ENCODE peak calls at places on chromosomes 6 and 20, in ten cellular contexts. One of them, this sample, is unnamed.

GRCh38 chr6:168338777-168339176 is 19.2 kb upstream of the DACT2 start:
- DNase-seq in suprapubic skin: no peak
- DNase-seq in breast epithelium: no peak
- DNase-seq in NB4: no peak
- DNase-seq in H54: no peak
- DNase-seq in upper lobe of left lung: no peak
- DNase-seq in HepG2: no peak
- DNase-seq in uterus: no peak
- DNase-seq in ovary: no peak
- DNase-seq in IMR-90: no peak
- DNase-seq in this sample: no peak

GRCh38 chr6:88749849-88750248 is 213.6 kb downstream of the RNGTT start:
- DNase-seq in suprapubic skin: no peak
- DNase-seq in breast epithelium: no peak
- DNase-seq in NB4: no peak
- DNase-seq in H54: no peak
- DNase-seq in upper lobe of left lung: no peak
- DNase-seq in HepG2: no peak
- DNase-seq in uterus: no peak
- DNase-seq in ovary: no peak
- DNase-seq in IMR-90: peak
- DNase-seq in this sample: no peak

GRCh38 chr6:28135393-28135792 is 6.3 kb upstream of the ZKSCAN8 start:
- DNase-seq in suprapubic skin: no peak
- DNase-seq in breast epithelium: no peak
- DNase-seq in NB4: peak
- DNase-seq in H54: no peak
- DNase-seq in upper lobe of left lung: no peak
- DNase-seq in HepG2: no peak
- DNase-seq in uterus: no peak
- DNase-seq in ovary: no peak
- DNase-seq in IMR-90: no peak
- DNase-seq in this sample: peak

GRCh38 chr6:100719883-100720682 is 161.0 kb downstream of the ASCC3 start:
- DNase-seq in suprapubic skin: no peak
- DNase-seq in breast epithelium: no peak
- DNase-seq in NB4: peak
- DNase-seq in H54: no peak
- DNase-seq in upper lobe of left lung: no peak
- DNase-seq in HepG2: peak
- DNase-seq in uterus: no peak
- DNase-seq in ovary: no peak
- DNase-seq in IMR-90: peak
- DNase-seq in this sample: peak

GRCh38 chr6:1191141-1191630 is 120.7 kb upstream of the FOXQ1 start:
- DNase-seq in suprapubic skin: no peak
- DNase-seq in breast epithelium: no peak
- DNase-seq in NB4: no peak
- DNase-seq in H54: no peak
- DNase-seq in upper lobe of left lung: no peak
- DNase-seq in HepG2: no peak
- DNase-seq in uterus: no peak
- DNase-seq in ovary: no peak
- DNase-seq in IMR-90: no peak
- DNase-seq in this sample: no peak

GRCh38 chr6:1993049-1993448 is 252.4 kb downstream of the GMDS start:
- DNase-seq in suprapubic skin: no peak
- DNase-seq in breast epithelium: no peak
- DNase-seq in NB4: no peak
- DNase-seq in H54: no peak
- DNase-seq in upper lobe of left lung: no peak
- DNase-seq in HepG2: no peak
- DNase-seq in uterus: no peak
- DNase-seq in ovary: no peak
- DNase-seq in IMR-90: peak
- DNase-seq in this sample: no peak

GRCh38 chr6:161434331-161434730 is 160.5 kb upstream of the AGPAT4 start:
- DNase-seq in suprapubic skin: no peak
- DNase-seq in breast epithelium: no peak
- DNase-seq in NB4: no peak
- DNase-seq in H54: no peak
- DNase-seq in upper lobe of left lung: no peak
- DNase-seq in HepG2: no peak
- DNase-seq in uterus: no peak
- DNase-seq in ovary: no peak
- DNase-seq in IMR-90: no peak
- DNase-seq in this sample: no peak

GRCh38 chr6:105359419-105360366 is 43.2 kb downstream of the PREP start:
- DNase-seq in suprapubic skin: no peak
- DNase-seq in breast epithelium: no peak
- DNase-seq in NB4: no peak
- DNase-seq in H54: peak
- DNase-seq in upper lobe of left lung: no peak
- DNase-seq in HepG2: no peak
- DNase-seq in uterus: no peak
- DNase-seq in ovary: no peak
- DNase-seq in IMR-90: peak
- DNase-seq in this sample: no peak

GRCh38 chr6:52305385-52305784 is 20.8 kb upstream of the MCM3 start:
- DNase-seq in suprapubic skin: no peak
- DNase-seq in breast epithelium: no peak
- DNase-seq in NB4: no peak
- DNase-seq in H54: no peak
- DNase-seq in upper lobe of left lung: no peak
- DNase-seq in HepG2: no peak
- DNase-seq in uterus: no peak
- DNase-seq in ovary: no peak
- DNase-seq in IMR-90: no peak
- DNase-seq in this sample: no peak

GRCh38 chr20:33909331-33909921 is 84.3 kb upstream of the RALY start:
- DNase-seq in suprapubic skin: no peak
- DNase-seq in breast epithelium: no peak
- DNase-seq in NB4: peak
- DNase-seq in H54: peak
- DNase-seq in upper lobe of left lung: no peak
- DNase-seq in HepG2: peak
- DNase-seq in uterus: no peak
- DNase-seq in ovary: peak
- DNase-seq in IMR-90: peak
- DNase-seq in this sample: no peak

DNA sequence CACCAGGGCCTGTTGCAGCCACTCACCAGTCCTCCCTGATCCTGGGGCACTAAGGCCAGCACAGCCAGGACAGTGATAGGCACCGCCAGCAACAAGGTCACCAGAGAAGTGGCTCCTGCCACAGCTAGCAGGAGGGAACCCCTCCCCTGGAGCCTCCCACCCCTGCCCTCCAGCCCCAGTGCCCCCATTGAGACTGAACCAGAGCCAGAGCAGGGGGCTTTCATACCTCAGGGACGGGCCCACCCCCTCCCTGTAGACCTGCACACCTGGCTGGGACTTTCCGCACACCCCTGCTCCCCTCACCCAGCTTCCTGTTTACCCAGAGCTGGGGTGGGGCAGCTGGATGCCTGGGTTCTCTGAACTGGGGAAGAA is at the start of gene LTB:
- DNase-seq in suprapubic skin: no peak
- DNase-seq in breast epithelium: no peak
- DNase-seq in NB4: peak
- DNase-seq in H54: no peak
- DNase-seq in upper lobe of left lung: peak
- DNase-seq in HepG2: no peak
- DNase-seq in uterus: no peak
- DNase-seq in ovary: no peak
- DNase-seq in IMR-90: no peak
- DNase-seq in this sample: no peak
- TF ChIP-seq POLR2A in suprapubic skin: no peak
- TF ChIP-seq POLR2A in breast epithelium: no peak
- TF ChIP-seq POLR2A in NB4: no peak
- TF ChIP-seq POLR2A in H54: no peak
- TF ChIP-seq POLR2A in upper lobe of left lung: no peak
- TF ChIP-seq POLR2A in HepG2: no peak
- TF ChIP-seq POLR2A in uterus: no peak
- TF ChIP-seq POLR2A in ovary: no peak
- TF ChIP-seq POLR2A in IMR-90: no peak
- TF ChIP-seq POLR2A in this sample: no peak

GRCh38 chr6:137040393-137040792 is 4.4 kb downstream of the IL20RA start:
- DNase-seq in suprapubic skin: no peak
- DNase-seq in breast epithelium: no peak
- DNase-seq in NB4: no peak
- DNase-seq in H54: no peak
- DNase-seq in upper lobe of left lung: no peak
- DNase-seq in HepG2: no peak
- DNase-seq in uterus: no peak
- DNase-seq in ovary: no peak
- DNase-seq in IMR-90: no peak
- DNase-seq in this sample: no peak

GRCh38 chr6:137046871-137047412 is 2.2 kb upstream of the IL20RA start:
- DNase-seq in suprapubic skin: no peak
- DNase-seq in breast epithelium: no peak
- DNase-seq in NB4: no peak
- DNase-seq in H54: no peak
- DNase-seq in upper lobe of left lung: no peak
- DNase-seq in HepG2: no peak
- DNase-seq in uterus: no peak
- DNase-seq in ovary: no peak
- DNase-seq in IMR-90: no peak
- DNase-seq in this sample: no peak

GRCh38 chr6:137045221-137045789 is 540 bp upstream of the IL20RA start:
- DNase-seq in suprapubic skin: no peak
- DNase-seq in breast epithelium: no peak
- DNase-seq in NB4: no peak
- DNase-seq in H54: no peak
- DNase-seq in upper lobe of left lung: no peak
- DNase-seq in HepG2: no peak
- DNase-seq in uterus: no peak
- DNase-seq in ovary: no peak
- DNase-seq in IMR-90: no peak
- DNase-seq in this sample: no peak

GRCh38 chr6:137043710-137044365 is 927 bp downstream of the IL20RA start:
- DNase-seq in suprapubic skin: no peak
- DNase-seq in breast epithelium: peak
- DNase-seq in NB4: peak
- DNase-seq in H54: no peak
- DNase-seq in upper lobe of left lung: peak
- DNase-seq in HepG2: no peak
- DNase-seq in uterus: peak
- DNase-seq in ovary: peak
- DNase-seq in IMR-90: peak
- DNase-seq in this sample: peak

GRCh38 chr6:137044366-137045220 is at the start of gene IL20RA:
- DNase-seq in suprapubic skin: peak
- DNase-seq in breast epithelium: peak
- DNase-seq in NB4: no peak
- DNase-seq in H54: no peak
- DNase-seq in upper lobe of left lung: peak
- DNase-seq in HepG2: no peak
- DNase-seq in uterus: peak
- DNase-seq in ovary: peak
- DNase-seq in IMR-90: no peak
- DNase-seq in this sample: peak
- TF ChIP-seq POLR2A in suprapubic skin: no peak
- TF ChIP-seq POLR2A in breast epithelium: no peak
- TF ChIP-seq POLR2A in NB4: no peak
- TF ChIP-seq POLR2A in H54: no peak
- TF ChIP-seq POLR2A in upper lobe of left lung: peak
- TF ChIP-seq POLR2A in HepG2: no peak
- TF ChIP-seq POLR2A in uterus: peak
- TF ChIP-seq POLR2A in ovary: no peak
- TF ChIP-seq POLR2A in IMR-90: no peak
- TF ChIP-seq POLR2A in this sample: no peak

DNA sequence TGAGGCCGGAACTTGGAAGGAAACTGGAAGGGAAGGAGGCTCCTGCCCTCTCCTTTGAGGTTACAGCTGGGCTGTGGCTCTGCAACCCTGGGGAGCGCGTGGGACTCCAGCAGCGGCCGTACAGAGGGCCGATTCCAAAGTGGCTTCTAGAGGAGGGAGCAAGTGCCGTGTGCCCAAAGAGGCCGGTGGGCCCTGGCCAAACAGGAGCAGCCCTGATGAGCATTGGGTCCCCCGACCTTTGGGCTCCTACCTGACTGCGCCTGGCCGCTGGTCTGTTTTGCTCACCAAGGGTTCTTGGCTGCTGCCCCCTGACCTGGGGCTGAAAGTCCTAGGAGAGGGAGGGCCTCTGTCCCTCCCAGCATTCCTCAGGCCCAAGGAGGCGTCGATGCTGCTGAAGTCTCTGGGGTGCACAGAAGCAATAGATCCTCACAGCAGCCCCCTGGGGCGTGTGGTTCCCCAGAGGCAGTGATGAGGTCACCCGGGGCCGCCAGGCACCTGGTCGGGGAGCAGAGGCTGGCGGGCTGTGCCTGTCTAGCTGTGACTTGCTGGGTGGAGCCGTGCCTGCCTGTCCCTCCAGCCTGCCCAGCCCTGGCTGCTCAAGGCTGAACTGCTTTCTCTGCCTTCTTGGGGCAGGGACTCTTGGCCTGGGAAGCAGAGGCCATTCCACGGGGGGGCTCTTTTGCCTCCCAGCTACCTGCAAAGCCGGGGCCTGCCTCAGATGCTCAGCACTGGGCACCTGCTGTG is 9.8 kb downstream of the RBM38 start:
- DNase-seq in suprapubic skin: no peak
- DNase-seq in breast epithelium: no peak
- DNase-seq in NB4: peak
- DNase-seq in H54: no peak
- DNase-seq in upper lobe of left lung: peak
- DNase-seq in HepG2: no peak
- DNase-seq in uterus: no peak
- DNase-seq in ovary: no peak
- DNase-seq in IMR-90: no peak
- DNase-seq in this sample: no peak
- TF ChIP-seq POLR2A in suprapubic skin: no peak
- TF ChIP-seq POLR2A in breast epithelium: no peak
- TF ChIP-seq POLR2A in NB4: no peak
- TF ChIP-seq POLR2A in H54: no peak
- TF ChIP-seq POLR2A in upper lobe of left lung: no peak
- TF ChIP-seq POLR2A in HepG2: no peak
- TF ChIP-seq POLR2A in uterus: no peak
- TF ChIP-seq POLR2A in ovary: no peak
- TF ChIP-seq POLR2A in IMR-90: no peak
- TF ChIP-seq POLR2A in this sample: no peak

DNA sequence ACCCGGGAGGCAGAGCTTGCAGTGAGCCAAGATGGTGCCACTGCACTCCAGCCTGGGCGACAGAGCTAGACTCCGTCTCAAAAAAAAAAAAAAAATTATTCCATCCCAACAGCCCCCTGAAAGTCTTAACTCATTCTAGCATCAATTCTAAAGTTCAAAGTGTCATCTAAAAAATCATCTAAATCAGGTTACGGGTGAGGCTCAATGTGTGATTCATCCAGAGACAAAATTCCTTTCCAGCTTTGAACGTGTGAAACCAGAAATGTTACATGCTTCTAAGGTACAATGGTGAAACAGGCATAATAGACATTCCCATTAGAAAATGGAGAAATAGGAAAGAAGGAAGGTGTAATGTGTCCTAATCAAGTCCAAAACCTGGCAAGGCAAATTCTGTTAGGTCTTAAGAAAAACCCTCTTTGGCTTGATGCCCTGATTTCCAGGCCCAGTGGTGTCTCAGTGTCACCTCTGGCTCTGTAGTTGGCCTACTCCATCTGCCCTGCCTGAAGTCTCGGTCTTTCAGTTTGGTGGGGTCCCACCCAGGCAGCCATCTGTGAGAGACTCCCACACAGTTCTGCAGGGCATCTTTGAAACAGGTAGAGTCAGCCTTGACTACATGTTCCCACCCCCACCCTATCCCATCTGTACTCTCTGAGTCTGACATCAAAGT is 43.5 kb downstream of the HFE start:
- DNase-seq in suprapubic skin: no peak
- DNase-seq in breast epithelium: no peak
- DNase-seq in NB4: no peak
- DNase-seq in H54: no peak
- DNase-seq in upper lobe of left lung: no peak
- DNase-seq in HepG2: no peak
- DNase-seq in uterus: no peak
- DNase-seq in ovary: no peak
- DNase-seq in IMR-90: no peak
- DNase-seq in this sample: no peak
- TF ChIP-seq POLR2A in suprapubic skin: no peak
- TF ChIP-seq POLR2A in breast epithelium: no peak
- TF ChIP-seq POLR2A in NB4: no peak
- TF ChIP-seq POLR2A in H54: no peak
- TF ChIP-seq POLR2A in upper lobe of left lung: no peak
- TF ChIP-seq POLR2A in HepG2: no peak
- TF ChIP-seq POLR2A in uterus: no peak
- TF ChIP-seq POLR2A in ovary: no peak
- TF ChIP-seq POLR2A in IMR-90: no peak
- TF ChIP-seq POLR2A in this sample: no peak

This sample was measured in erythroblast.